ENCODE peak calls at places on chromosomes 1 and 21, in four cellular contexts. Y is WERI-Rb-1, T is astrocyte of the cerebellum, G is Panc1. E is an unnamed sample.

GRCh38 chr1:100461222-100461621 is 76.7 kb upstream of the GPR88 start:
- DNase-seq in Y (no peak), T (peak), G (no peak), E (peak)

GRCh38 chr1:40301541-40302299 is 15.4 kb downstream of the COL9A2 start:
- DNase-seq in G (no peak), T (no peak), Y (no peak), E (no peak)

GRCh38 chr1:99481391-99481996 is 164.4 kb upstream of the PALMD start:
- DNase-seq in T (peak), G (no peak), Y (peak), E (no peak)

GRCh38 chr1:89525169-89525855 is 683 bp downstream of the LRRC8B start:
- DNase-seq in T (no peak), Y (peak), G (no peak), E (no peak)

GRCh38 chr1:15684468-15685283 is 556 bp downstream of the PLEKHM2 start:
- DNase-seq in G (no peak), T (no peak), Y (peak), E (no peak)

GRCh38 chr1:206041640-206042039 is 11.3 kb upstream of the RHEX start:
- DNase-seq in G (no peak), T (no peak), Y (peak), E (no peak)

GRCh38 chr1:230094746-230095145 is 27.7 kb downstream of the GALNT2 start:
- DNase-seq in G (no peak), Y (peak), T (no peak), E (no peak)

GRCh38 chr1:52482326-52483004 is 70.4 kb downstream of the TUT4 start:
- DNase-seq in T (no peak), Y (no peak), G (no peak), E (no peak)

GRCh38 chr1:75053207-75053606 is 81.0 kb upstream of the LHX8 start:
- DNase-seq in T (no peak), Y (no peak), G (no peak), E (peak)

GRCh38 chr1:201533836-201534235 is 5.1 kb upstream of the NAV1 start:
- DNase-seq in G (no peak), T (no peak), Y (no peak), E (no peak)

GRCh38 chr1:241998950-241999495 is at the start of gene MAP1LC3C:
- DNase-seq in G (no peak), T (no peak), Y (no peak), E (no peak)

GRCh38 chr21:42308914-42309752 is 6.1 kb downstream of the TFF3 start:
- DNase-seq in G (no peak), Y (no peak), T (no peak), E (no peak)

GRCh38 chr21:42308161-42308913 is 6.9 kb downstream of the TFF3 start:
- DNase-seq in Y (no peak), T (no peak), G (no peak), E (no peak)

GRCh38 chr21:42310411-42311001 is 4.7 kb downstream of the TFF3 start:
- DNase-seq in Y (no peak), T (no peak), G (no peak), E (no peak)

GRCh38 chr21:42311160-42311559 is 4.0 kb downstream of the TFF3 start:
- DNase-seq in G (no peak), Y (no peak), T (no peak), E (no peak)

GRCh38 chr21:42309753-42310213 is 5.4 kb downstream of the TFF3 start:
- DNase-seq in G (peak), Y (peak), T (no peak), E (no peak)
- TF ChIP-seq CTCF in G (peak), Y (peak), T (peak), E (peak)

DNA sequence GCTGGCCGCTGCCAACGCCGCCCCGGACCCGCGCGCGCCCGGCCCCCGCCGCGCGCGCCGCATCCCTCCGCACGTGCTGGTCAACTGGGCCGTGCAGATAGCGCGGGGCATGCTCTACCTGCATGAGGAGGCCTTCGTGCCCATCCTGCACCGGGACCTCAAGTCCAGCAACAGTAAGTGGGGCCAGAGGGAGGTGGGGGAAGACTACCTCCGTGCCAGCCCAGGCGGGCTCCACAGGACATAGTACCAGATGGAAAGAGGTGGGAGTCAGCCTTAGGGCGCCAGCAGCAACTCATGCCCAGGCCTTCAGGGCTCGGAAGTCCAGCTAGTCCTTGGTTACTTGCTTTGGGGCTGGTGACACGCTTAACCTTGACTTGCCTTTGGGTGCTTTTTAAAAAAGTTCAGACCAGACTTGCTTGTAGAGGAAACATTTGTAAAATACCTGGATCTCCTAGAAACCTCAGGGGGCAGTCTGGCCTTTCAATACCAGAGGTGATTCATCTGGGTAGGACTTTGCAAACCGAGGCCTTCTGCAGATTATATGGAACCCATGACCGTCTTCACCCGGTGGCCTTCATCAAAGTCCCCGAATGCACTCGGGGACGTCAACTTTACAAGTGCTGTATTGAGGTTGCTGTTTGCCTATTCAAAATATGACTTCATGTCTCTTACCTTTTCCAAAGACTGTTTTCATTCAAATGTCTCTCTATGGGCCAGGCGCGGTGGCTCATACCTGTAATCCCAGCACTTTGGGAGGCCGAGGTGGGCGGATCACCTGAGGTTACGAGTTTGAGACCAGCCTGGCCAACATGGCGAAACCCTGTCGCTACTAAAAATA is 1.4 kb downstream of the MAP3K21 start:
- DNase-seq in G (no peak), Y (peak), T (no peak), E (no peak)
- TF ChIP-seq CTCF in G (no peak), Y (no peak), T (no peak), E (no peak)

GRCh38 chr1:183580281-183580682 is 10.0 kb downstream of the NCF2 start:
- DNase-seq in T (no peak), Y (peak), G (peak), E (no peak)
- TF ChIP-seq CTCF in T (no peak), Y (peak), G (no peak), E (peak)

GRCh38 chr1:115476616-115477015 is 138.6 kb upstream of the NGF start:
- DNase-seq in G (no peak), Y (no peak), T (no peak), E (no peak)
- TF ChIP-seq CTCF in G (no peak), Y (peak), T (peak), E (peak)

GRCh38 chr1:1923681-1924000 is 4.6 kb upstream of the TMEM52 start:
- DNase-seq in T (no peak), G (no peak), Y (no peak), E (no peak)
- TF ChIP-seq CTCF in T (no peak), G (no peak), Y (no peak), E (no peak)

GRCh38 chr1:247373721-247374141 is 42.1 kb upstream of the ZNF496 start:
- DNase-seq in Y (no peak), T (no peak), G (no peak), E (no peak)
- TF ChIP-seq CTCF in Y (peak), T (peak), G (peak), E (peak)

GRCh38 chr1:14366361-14367018 is 232.0 kb upstream of the KAZN start:
- DNase-seq in Y (peak), T (peak), G (no peak), E (no peak)

GRCh38 chr1:14365226-14365994 is 233.1 kb upstream of the KAZN start:
- DNase-seq in T (no peak), Y (no peak), G (no peak), E (no peak)

GRCh38 chr1:14362331-14362730 is 236.2 kb upstream of the KAZN start:
- DNase-seq in G (no peak), Y (no peak), T (no peak), E (no peak)

GRCh38 chr1:14363191-14363590 is 235.3 kb upstream of the KAZN start:
- DNase-seq in G (no peak), T (no peak), Y (no peak), E (no peak)

DNA sequence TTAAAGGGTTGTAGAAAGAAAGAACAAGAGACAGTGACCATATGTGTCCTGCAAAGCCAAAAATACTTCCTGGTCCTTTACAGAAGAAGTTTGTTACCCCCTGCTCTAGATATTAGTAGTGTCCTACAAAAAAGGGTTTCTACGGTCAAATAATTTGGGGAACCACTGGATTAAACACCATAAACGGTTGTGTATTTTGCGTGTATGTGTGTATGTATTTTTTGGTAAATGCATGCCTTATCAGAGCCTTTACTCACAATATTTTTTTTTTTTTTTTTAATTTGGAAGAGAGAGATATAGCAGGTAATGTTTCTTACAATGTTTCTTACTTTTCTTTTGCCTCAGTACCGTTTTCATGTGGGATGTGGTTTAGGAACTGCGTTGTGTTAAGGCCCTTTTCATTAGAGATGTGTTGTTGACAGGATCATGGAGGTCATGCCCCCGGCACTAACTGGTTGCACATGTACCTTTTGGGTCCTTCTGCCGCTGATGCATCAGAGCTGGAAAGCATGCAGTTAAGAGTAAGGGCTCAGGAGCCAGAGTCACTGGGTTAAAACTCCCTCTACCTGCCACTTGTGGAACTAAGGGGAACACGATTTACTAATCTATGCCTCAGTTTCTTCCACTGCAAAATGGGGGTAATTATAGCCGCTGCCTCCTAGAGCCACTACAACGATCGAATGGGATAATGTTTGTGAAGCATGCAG is 234.6 kb upstream of the KAZN start:
- DNase-seq in Y (no peak), T (no peak), G (no peak), E (no peak)
- TF ChIP-seq CTCF in Y (peak), T (peak), G (peak), E (peak)

DNA sequence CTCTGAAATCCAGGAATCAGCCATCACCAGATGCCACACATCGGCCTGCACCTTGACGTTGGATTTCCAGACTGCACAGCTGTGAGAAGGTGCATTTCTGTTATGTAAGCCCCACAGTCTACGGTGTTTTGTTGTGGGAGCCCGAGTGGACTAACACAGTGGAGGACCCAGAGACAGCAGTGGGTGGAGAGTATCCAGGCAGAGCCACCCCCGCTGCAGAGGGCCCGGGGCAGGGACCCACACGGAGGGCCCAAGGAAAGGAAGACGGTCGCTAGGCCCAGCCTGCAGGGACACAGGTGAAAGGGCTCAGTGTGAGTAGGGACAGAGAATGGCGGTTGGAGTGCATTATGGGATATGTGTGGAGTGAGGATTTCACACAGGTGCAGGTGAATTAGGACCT is 288.3 kb upstream of the AJAP1 start:
- DNase-seq in Y (no peak), G (no peak), T (no peak), E (no peak)
- TF ChIP-seq CTCF in Y (no peak), G (no peak), T (no peak), E (no peak)

DNA sequence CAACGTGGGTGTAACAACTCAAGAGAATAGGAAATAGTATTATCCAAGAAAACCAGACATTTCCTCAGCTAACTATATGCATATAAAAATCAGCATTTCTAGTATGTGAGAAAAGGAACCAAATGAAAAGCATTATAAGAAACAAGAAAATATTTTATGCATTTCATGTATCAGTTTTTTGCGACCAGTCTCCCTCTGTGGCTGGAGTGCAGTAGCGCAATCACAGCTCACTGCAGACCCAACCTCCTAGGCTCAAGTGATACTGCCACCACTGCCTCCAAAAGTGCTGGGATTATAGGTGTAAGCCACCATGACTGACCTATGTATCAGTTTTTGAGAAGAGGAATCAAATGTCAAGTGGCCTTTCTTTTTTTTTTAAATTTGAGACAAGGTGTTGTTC is 31.0 kb downstream of the SLC16A1 start:
- DNase-seq in G (no peak), Y (no peak), T (no peak), E (no peak)
- TF ChIP-seq CTCF in G (no peak), Y (no peak), T (peak), E (no peak)

E was measured in AG09319.